ENCODE peak calls at places on chromosomes 3 and 15, in four cellular contexts. One of them, this sample, is unnamed.
A peak's percentile ranks its signal among the peaks of the same experiment; 100 is the strongest.

GRCh38 chr15:84762840-84763572 is 14.6 kb downstream of the ZNF592 start:
- DNase-seq in HepG2: no peak
- DNase-seq in upper lobe of left lung: no peak
- DNase-seq in transverse colon: no peak
- DNase-seq in this sample: no peak

GRCh38 chr3:42159706-42160472 is 68.7 kb downstream of the TRAK1 start:
- DNase-seq in upper lobe of left lung: peak; percentile 88
- DNase-seq in transverse colon: peak; percentile 87
- DNase-seq in HepG2: peak; percentile 77
- DNase-seq in this sample: peak; percentile 63

GRCh38 chr3:169774186-169774585 is 990 bp downstream of the MYNN start:
- DNase-seq in HepG2: no peak
- DNase-seq in transverse colon: no peak
- DNase-seq in upper lobe of left lung: no peak
- DNase-seq in this sample: no peak

GRCh38 chr15:89167267-89168176 is 53.9 kb downstream of the RLBP1 start:
- DNase-seq in transverse colon: no peak
- DNase-seq in HepG2: peak; percentile 10
- DNase-seq in upper lobe of left lung: no peak
- DNase-seq in this sample: no peak

GRCh38 chr15:88225484-88225883 is 31.1 kb downstream of the NTRK3 start:
- DNase-seq in transverse colon: no peak
- DNase-seq in upper lobe of left lung: no peak
- DNase-seq in HepG2: no peak
- DNase-seq in this sample: no peak

GRCh38 chr15:51775967-51776816 is 24.8 kb downstream of the TMOD2 start:
- DNase-seq in upper lobe of left lung: no peak
- DNase-seq in transverse colon: peak; percentile 48
- DNase-seq in HepG2: peak; percentile 58
- DNase-seq in this sample: no peak

GRCh38 chr3:160447544-160447943 is 2.0 kb downstream of the TRIM59 start:
- DNase-seq in upper lobe of left lung: no peak
- DNase-seq in HepG2: no peak
- DNase-seq in transverse colon: no peak
- DNase-seq in this sample: no peak

GRCh38 chr3:168073842-168074311 is 21.8 kb downstream of the GOLIM4 start:
- DNase-seq in HepG2: no peak
- DNase-seq in transverse colon: no peak
- DNase-seq in upper lobe of left lung: no peak
- DNase-seq in this sample: no peak

GRCh38 chr3:111582114-111582461 is 13.1 kb downstream of the ZBED2 start:
- DNase-seq in upper lobe of left lung: no peak
- DNase-seq in transverse colon: no peak
- DNase-seq in HepG2: peak; percentile 8
- DNase-seq in this sample: no peak

GRCh38 chr15:33201376-33202189 is 7.1 kb upstream of the FMN1 start:
- DNase-seq in HepG2: peak; percentile 76
- DNase-seq in upper lobe of left lung: no peak
- DNase-seq in transverse colon: peak; percentile 66
- DNase-seq in this sample: no peak

GRCh38 chr3:100429187-100429586 is 27.8 kb downstream of the LNP1 start:
- DNase-seq in transverse colon: no peak
- DNase-seq in upper lobe of left lung: no peak
- DNase-seq in HepG2: no peak
- DNase-seq in this sample: no peak

GRCh38 chr3:119595639-119596329 is 1.9 kb upstream of the PLA1A start:
- DNase-seq in transverse colon: no peak
- DNase-seq in HepG2: no peak
- DNase-seq in upper lobe of left lung: no peak
- DNase-seq in this sample: no peak

GRCh38 chr3:56825579-56826438 is 24.1 kb upstream of the ARHGEF3 start:
- DNase-seq in HepG2: no peak
- DNase-seq in transverse colon: no peak
- DNase-seq in upper lobe of left lung: no peak
- DNase-seq in this sample: no peak

GRCh38 chr15:78264304-78265136 is at the start of gene DNAJA4:
- DNase-seq in transverse colon: peak; percentile 63
- DNase-seq in upper lobe of left lung: peak; percentile 93
- DNase-seq in HepG2: no peak
- DNase-seq in this sample: peak; percentile 83

GRCh38 chr3:141058996-141059395 is 7.8 kb downstream of the SPSB4 start:
- DNase-seq in transverse colon: no peak
- DNase-seq in upper lobe of left lung: no peak
- DNase-seq in HepG2: no peak
- DNase-seq in this sample: no peak

GRCh38 chr15:75823860-75824613 is 19.2 kb upstream of the UBE2Q2 start:
- DNase-seq in upper lobe of left lung: no peak
- DNase-seq in HepG2: peak; percentile 42
- DNase-seq in transverse colon: no peak
- DNase-seq in this sample: no peak

GRCh38 chr3:151798476-151798875 is 15.4 kb upstream of the AADAC start:
- DNase-seq in HepG2: no peak
- DNase-seq in transverse colon: no peak
- DNase-seq in upper lobe of left lung: no peak
- DNase-seq in this sample: no peak

GRCh38 chr3:144053121-144053520 is 81.5 kb downstream of the DIPK2A start:
- DNase-seq in upper lobe of left lung: no peak
- DNase-seq in HepG2: no peak
- DNase-seq in transverse colon: no peak
- DNase-seq in this sample: no peak

GRCh38 chr3:9862391-9863235 is 17.4 kb downstream of the CIDEC start:
- DNase-seq in upper lobe of left lung: peak; percentile 91
- DNase-seq in transverse colon: peak; percentile 71
- DNase-seq in HepG2: peak; percentile 74
- DNase-seq in this sample: peak; percentile 89

GRCh38 chr15:49279481-49280186 is 109.6 kb downstream of the GALK2 start:
- DNase-seq in HepG2: no peak
- DNase-seq in transverse colon: no peak
- DNase-seq in upper lobe of left lung: no peak
- DNase-seq in this sample: no peak

GRCh38 chr3:188348445-188349244 is 194.7 kb downstream of the LPP start:
- DNase-seq in HepG2: peak; percentile 58
- DNase-seq in transverse colon: peak; percentile 21
- DNase-seq in upper lobe of left lung: no peak
- DNase-seq in this sample: peak; percentile 80

GRCh38 chr3:139317660-139318430 is 26.0 kb upstream of the MRPS22 start:
- DNase-seq in upper lobe of left lung: no peak
- DNase-seq in HepG2: no peak
- DNase-seq in transverse colon: no peak
- DNase-seq in this sample: no peak

GRCh38 chr3:72555714-72556113 is 292.5 kb downstream of the SHQ1 start:
- DNase-seq in transverse colon: no peak
- DNase-seq in upper lobe of left lung: no peak
- DNase-seq in HepG2: no peak
- DNase-seq in this sample: no peak

GRCh38 chr15:45093013-45093412 is 21.0 kb downstream of the DUOX2 start:
- DNase-seq in transverse colon: no peak
- DNase-seq in upper lobe of left lung: no peak
- DNase-seq in HepG2: no peak
- DNase-seq in this sample: peak; percentile 25

GRCh38 chr3:111724694-111725093 is 129.5 kb upstream of the ZBED2 start:
- DNase-seq in HepG2: no peak
- DNase-seq in transverse colon: no peak
- DNase-seq in upper lobe of left lung: no peak
- DNase-seq in this sample: no peak

GRCh38 chr3:120680193-120680894 is 1.7 kb downstream of the HGD start:
- DNase-seq in transverse colon: no peak
- DNase-seq in upper lobe of left lung: no peak
- DNase-seq in HepG2: peak; percentile 79
- DNase-seq in this sample: no peak
- TF ChIP-seq POLR2A in transverse colon: no peak
- TF ChIP-seq POLR2A in upper lobe of left lung: no peak
- TF ChIP-seq POLR2A in HepG2: no peak
- TF ChIP-seq POLR2A in this sample: no peak

GRCh38 chr15:62901087-62901486 is 141.5 kb upstream of the TPM1 start:
- DNase-seq in upper lobe of left lung: no peak
- DNase-seq in HepG2: no peak
- DNase-seq in transverse colon: no peak
- DNase-seq in this sample: peak; percentile 77

GRCh38 chr15:62896969-62897486 is 145.5 kb upstream of the TPM1 start:
- DNase-seq in upper lobe of left lung: peak; percentile 86
- DNase-seq in HepG2: peak; percentile 93
- DNase-seq in transverse colon: peak; percentile 83
- DNase-seq in this sample: peak; percentile 97

GRCh38 chr15:62900071-62900812 is 142.3 kb upstream of the TPM1 start:
- DNase-seq in transverse colon: no peak
- DNase-seq in HepG2: no peak
- DNase-seq in upper lobe of left lung: no peak
- DNase-seq in this sample: no peak

GRCh38 chr15:62897634-62898033 is 144.9 kb upstream of the TPM1 start:
- DNase-seq in upper lobe of left lung: no peak
- DNase-seq in HepG2: no peak
- DNase-seq in transverse colon: no peak
- DNase-seq in this sample: no peak

DNA sequence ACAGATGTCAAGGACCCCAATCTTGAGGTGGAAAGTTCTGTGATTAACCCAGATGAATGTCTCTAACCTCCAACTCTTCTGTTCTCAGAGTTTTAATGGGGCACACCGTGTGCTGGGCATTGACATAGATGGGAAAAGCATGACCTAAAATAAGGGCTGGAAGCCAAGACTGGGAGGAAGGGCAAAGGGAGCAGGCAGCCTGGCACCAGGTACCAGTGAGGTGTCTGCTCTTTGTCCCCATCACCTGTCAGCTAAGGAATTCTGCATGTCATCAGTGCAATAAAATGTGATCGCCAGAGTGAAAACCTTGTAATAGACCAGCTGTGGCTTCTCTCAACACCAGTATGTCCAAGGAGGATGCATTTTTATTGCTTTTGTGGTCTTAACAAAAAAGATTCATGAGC is 143.5 kb upstream of the TPM1 start:
- DNase-seq in upper lobe of left lung: no peak
- DNase-seq in transverse colon: peak; percentile 55
- DNase-seq in HepG2: peak; percentile 33
- DNase-seq in this sample: peak; percentile 93
- TF ChIP-seq POLR2AphosphoS5 in upper lobe of left lung: no peak
- TF ChIP-seq POLR2AphosphoS5 in transverse colon: peak; percentile 88
- TF ChIP-seq POLR2AphosphoS5 in HepG2: no peak
- TF ChIP-seq POLR2AphosphoS5 in this sample: peak; percentile 98

GRCh38 chr15:40034186-40034946 is 4.6 kb downstream of the SRP14 start:
- DNase-seq in transverse colon: no peak
- DNase-seq in HepG2: no peak
- DNase-seq in upper lobe of left lung: no peak
- DNase-seq in this sample: no peak

GRCh38 chr15:40038654-40039543 is at the start of gene SRP14:
- DNase-seq in transverse colon: peak; percentile 95
- DNase-seq in HepG2: peak; percentile 91
- DNase-seq in upper lobe of left lung: peak; percentile 96
- DNase-seq in this sample: peak; percentile 97

GRCh38 chr15:40040293-40040635 is 1.3 kb upstream of the SRP14 start:
- DNase-seq in transverse colon: no peak
- DNase-seq in HepG2: no peak
- DNase-seq in upper lobe of left lung: no peak
- DNase-seq in this sample: peak; percentile 40

GRCh38 chr15:40040770-40041169 is 1.8 kb upstream of the SRP14 start:
- DNase-seq in upper lobe of left lung: no peak
- DNase-seq in transverse colon: no peak
- DNase-seq in HepG2: peak; percentile 75
- DNase-seq in this sample: peak; percentile 41

DNA sequence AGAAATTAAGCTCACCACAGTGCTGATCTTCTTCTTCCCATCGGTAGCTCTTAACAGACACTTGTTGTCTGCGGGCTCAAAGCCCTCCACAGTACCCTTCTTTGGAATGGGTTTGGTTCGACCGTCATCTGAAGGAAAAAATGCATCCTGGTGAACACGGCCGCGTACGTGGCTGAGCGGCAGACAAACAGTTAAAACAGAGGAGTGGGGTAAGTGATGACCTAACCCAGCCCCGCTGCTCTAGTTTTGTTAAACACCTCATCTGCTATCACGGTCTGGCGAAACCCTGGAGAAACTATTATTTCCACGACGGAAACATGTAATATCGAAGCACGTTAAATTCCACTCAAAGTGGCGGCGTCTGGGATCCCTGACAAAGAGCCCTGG is 721 bp downstream of the SRP14 start:
- DNase-seq in transverse colon: no peak
- DNase-seq in upper lobe of left lung: no peak
- DNase-seq in HepG2: no peak
- DNase-seq in this sample: no peak
- TF ChIP-seq EP300 in transverse colon: no peak
- TF ChIP-seq EP300 in upper lobe of left lung: no peak
- TF ChIP-seq EP300 in HepG2: no peak
- TF ChIP-seq EP300 in this sample: no peak

GRCh38 chr3:33438871-33439270 is 1.3 kb downstream of the UBP1 start:
- DNase-seq in HepG2: no peak
- DNase-seq in upper lobe of left lung: no peak
- DNase-seq in transverse colon: no peak
- DNase-seq in this sample: no peak

GRCh38 chr3:33437556-33438283 is 2.5 kb downstream of the UBP1 start:
- DNase-seq in upper lobe of left lung: no peak
- DNase-seq in HepG2: peak; percentile 25
- DNase-seq in transverse colon: peak; percentile 21
- DNase-seq in this sample: no peak

GRCh38 chr3:33439421-33440327 is 531 bp downstream of the UBP1 start:
- DNase-seq in transverse colon: peak; percentile 56
- DNase-seq in HepG2: peak; percentile 21
- DNase-seq in upper lobe of left lung: no peak
- DNase-seq in this sample: peak; percentile 82

GRCh38 chr3:33440328-33440577 is at the start of gene UBP1:
- DNase-seq in HepG2: no peak
- DNase-seq in transverse colon: peak; percentile 100
- DNase-seq in upper lobe of left lung: peak; percentile 100
- DNase-seq in this sample: no peak

GRCh38 chr3:33438284-33438668 is 1.9 kb downstream of the UBP1 start:
- DNase-seq in transverse colon: no peak
- DNase-seq in upper lobe of left lung: no peak
- DNase-seq in HepG2: peak; percentile 19
- DNase-seq in this sample: no peak
- TF ChIP-seq POLR2A in transverse colon: no peak
- TF ChIP-seq POLR2A in upper lobe of left lung: no peak
- TF ChIP-seq POLR2A in HepG2: no peak
- TF ChIP-seq POLR2A in this sample: no peak

DNA sequence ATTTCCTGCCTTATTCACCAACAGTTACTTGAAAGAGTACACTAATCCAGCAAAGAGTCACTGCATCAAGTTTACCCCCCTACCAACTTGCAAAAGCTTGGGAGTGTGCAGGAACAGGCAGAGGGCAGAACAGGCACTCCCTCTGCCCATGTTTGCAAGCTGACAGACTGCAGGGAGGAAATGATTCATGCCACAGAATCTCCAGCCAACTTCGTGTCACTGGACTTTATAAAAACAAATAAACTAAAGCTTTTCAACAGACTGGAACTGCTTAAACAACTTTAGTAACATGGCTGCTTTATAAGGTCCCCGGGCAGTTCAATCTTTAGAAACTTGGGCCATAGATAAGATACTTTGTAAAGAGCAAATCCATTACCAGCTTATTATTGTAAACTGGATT is 129.5 kb downstream of the THRB start:
- DNase-seq in transverse colon: peak; percentile 63
- DNase-seq in HepG2: peak; percentile 90
- DNase-seq in upper lobe of left lung: no peak
- DNase-seq in this sample: no peak
- TF ChIP-seq POLR2AphosphoS5 in transverse colon: peak; percentile 61
- TF ChIP-seq POLR2AphosphoS5 in HepG2: no peak
- TF ChIP-seq POLR2AphosphoS5 in upper lobe of left lung: peak; percentile 43
- TF ChIP-seq POLR2AphosphoS5 in this sample: peak; percentile 77